ENCODE peak calls at places on chromosomes 5 and 9, in eight cellular contexts. Q is body of pancreas, H is ovary, D is esophagus muscularis mucosa, X is A549, E is adrenal gland, J is K562, V is Peyer's patch. M is an unnamed sample.

GRCh38 chr5:179916523-179916922 is 8.8 kb upstream of the TBC1D9B start:
- DNase-seq in V (no peak), X (no peak), Q (no peak), J (no peak), D (no peak), E (no peak), H (no peak), M (peak; percentile 70)

GRCh38 chr9:110835859-110836271 is 167.3 kb downstream of the MUSK start:
- DNase-seq in Q (no peak), J (no peak), X (no peak), V (no peak), H (no peak), D (no peak), E (no peak), M (no peak)

GRCh38 chr9:78811562-78812276 is 514.8 kb downstream of the PSAT1 start:
- DNase-seq in E (no peak), D (no peak), H (no peak), X (no peak), Q (no peak), J (no peak), V (no peak), M (no peak)

GRCh38 chr5:58462623-58463230 is 2.8 kb upstream of the PLK2 start:
- DNase-seq in X (peak; percentile 79), E (no peak), D (no peak), Q (peak; percentile 56), J (peak; percentile 9), H (no peak), V (no peak), M (peak; percentile 34)

GRCh38 chr5:17305964-17306725 is 88.7 kb downstream of the BASP1 start:
- DNase-seq in X (peak; percentile 99), D (no peak), Q (peak; percentile 77), J (no peak), E (no peak), V (no peak), H (no peak), M (no peak)

GRCh38 chr5:1190915-1191314 is 10.5 kb upstream of the SLC6A19 start:
- DNase-seq in E (peak; percentile 6), V (peak; percentile 13), J (peak; percentile 68), H (no peak), D (no peak), Q (no peak), X (no peak), M (no peak)

GRCh38 chr5:145236127-145236526 is 599.0 kb downstream of the PRELID2 start:
- DNase-seq in X (no peak), D (no peak), H (no peak), J (no peak), E (no peak), Q (no peak), V (no peak), M (no peak)

GRCh38 chr9:4298255-4299005 is 1.4 kb downstream of the GLIS3 start:
- DNase-seq in D (no peak), V (peak; percentile 65), J (no peak), X (peak; percentile 66), Q (peak; percentile 49), E (peak; percentile 38), H (peak; percentile 64), M (peak; percentile 26)

GRCh38 chr5:72281764-72282499 is 38.1 kb downstream of the MRPS27 start:
- DNase-seq in D (no peak), Q (no peak), V (no peak), J (peak; percentile 51), H (no peak), X (peak; percentile 56), E (no peak), M (no peak)

GRCh38 chr5:108344103-108344822 is 37.6 kb downstream of the FBXL17 start:
- DNase-seq in H (no peak), X (no peak), Q (no peak), V (no peak), D (no peak), J (no peak), E (no peak), M (no peak)

GRCh38 chr5:181114844-181115778 is 15.9 kb downstream of the OR2V1 start:
- DNase-seq in J (no peak), E (no peak), Q (no peak), H (no peak), V (no peak), X (peak; percentile 73), D (no peak), M (peak; percentile 84)

GRCh38 chr5:134524219-134524825 is 1.1 kb upstream of the JADE2 start:
- DNase-seq in V (peak; percentile 91), E (peak; percentile 90), Q (peak; percentile 94), D (peak; percentile 96), H (peak; percentile 91), J (peak; percentile 66), X (peak; percentile 88), M (peak; percentile 85)
- TF ChIP-seq POLR2A in V (peak; percentile 56), E (peak; percentile 91), Q (peak; percentile 88), D (peak; percentile 49), H (peak; percentile 70), J (peak; percentile 70), X (peak; percentile 43), M (no peak)

DNA sequence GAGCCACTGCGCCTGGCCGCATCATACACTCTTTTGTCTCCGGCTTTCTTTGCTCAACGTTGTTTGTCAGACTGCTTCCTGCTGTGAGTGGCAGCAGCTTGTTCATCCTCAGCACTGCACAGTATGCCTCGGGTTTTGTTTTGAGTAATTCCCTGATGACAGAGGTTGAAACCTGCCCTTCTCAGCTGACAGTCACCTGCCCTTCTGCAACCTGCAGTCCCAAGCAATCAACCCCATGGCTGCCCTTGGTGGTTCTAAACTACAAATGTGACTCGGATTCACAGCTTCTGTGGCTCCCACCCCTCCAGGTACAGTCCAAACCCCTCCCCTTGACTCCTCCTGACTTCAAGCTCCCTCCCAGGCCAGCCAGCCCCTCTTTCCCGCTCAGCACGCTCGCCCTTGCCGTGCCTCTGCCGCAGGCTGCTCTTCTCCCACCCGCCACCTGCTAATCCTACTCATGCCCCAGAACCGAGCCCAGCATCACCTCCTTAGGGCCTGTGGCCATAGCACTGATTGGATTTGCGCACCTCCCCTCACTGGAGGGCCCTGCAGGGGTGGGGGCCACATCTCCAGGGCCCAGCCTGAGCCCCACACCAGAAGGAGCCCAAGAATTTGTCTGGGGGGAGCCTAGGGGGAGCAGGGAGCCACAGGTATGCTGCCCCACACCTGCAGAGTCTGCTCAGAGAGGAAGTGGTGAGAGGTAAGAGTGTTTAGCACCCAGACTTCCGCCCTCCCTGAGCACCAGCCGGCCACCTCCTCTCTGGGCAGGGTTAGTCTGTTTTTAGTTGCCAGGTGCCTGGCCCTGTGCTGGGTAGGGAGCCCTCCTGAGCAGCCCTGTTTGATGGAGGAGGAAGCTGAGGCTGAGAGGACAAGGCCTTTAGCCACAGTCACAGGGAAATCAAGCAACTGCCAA is 10.1 kb downstream of the EEIG1 start:
- DNase-seq in J (no peak), D (no peak), V (peak; percentile 53), E (no peak), H (peak; percentile 24), Q (no peak), X (no peak), M (peak; percentile 44)
- TF ChIP-seq CTCF in J (no peak), D (no peak), V (no peak), E (no peak), H (no peak), Q (no peak), X (no peak), M (no peak)

GRCh38 chr9:137070906-137071275 is 534 bp upstream of the SAPCD2 start:
- DNase-seq in J (no peak), E (no peak), Q (no peak), V (no peak), D (no peak), X (no peak), H (no peak), M (no peak)

GRCh38 chr9:137068539-137069507 is 1.5 kb downstream of the SAPCD2 start:
- DNase-seq in J (no peak), H (no peak), V (no peak), E (no peak), Q (no peak), X (no peak), D (no peak), M (no peak)

GRCh38 chr9:137071282-137071681 is 925 bp upstream of the SAPCD2 start:
- DNase-seq in J (no peak), Q (no peak), E (no peak), X (no peak), H (no peak), D (no peak), V (no peak), M (no peak)

GRCh38 chr9:137069508-137070071 is 767 bp downstream of the SAPCD2 start:
- DNase-seq in D (no peak), J (no peak), E (no peak), H (no peak), X (no peak), V (no peak), Q (no peak), M (peak; percentile 85)

DNA sequence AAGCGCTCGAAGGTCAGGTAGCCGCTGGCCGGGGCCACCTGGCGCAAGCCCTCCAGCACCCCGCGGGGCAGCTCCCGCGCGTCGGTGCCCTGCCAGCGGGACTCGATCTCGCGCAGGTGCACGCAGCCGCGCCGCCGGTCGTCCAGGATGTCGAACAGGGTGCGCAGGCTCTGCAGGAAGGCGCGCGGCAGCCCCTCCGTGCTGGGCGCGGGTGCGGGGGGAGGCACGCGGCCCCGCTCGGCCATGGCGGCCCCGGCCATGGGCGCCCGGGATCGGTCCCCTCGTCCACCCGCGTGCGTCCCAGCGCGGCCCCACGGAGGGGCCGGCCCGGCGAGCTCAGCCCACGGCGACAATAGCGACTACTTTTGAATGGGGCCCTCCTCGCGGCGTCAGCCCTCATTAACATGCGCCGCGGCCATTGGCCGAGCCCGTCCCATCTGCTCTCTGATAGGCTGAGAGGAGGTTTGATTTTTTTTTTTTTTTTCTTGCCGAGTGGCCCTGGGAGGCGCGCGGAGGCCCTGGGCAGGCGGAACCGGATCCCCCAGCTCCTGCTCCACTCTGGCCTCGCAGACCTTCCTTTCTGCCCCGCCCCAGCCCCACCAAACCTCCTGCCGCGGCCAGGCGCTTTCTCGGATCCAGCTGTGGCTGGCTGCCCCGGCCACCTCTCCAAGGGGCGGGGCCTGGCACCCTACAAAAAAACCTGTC is at the start of gene SAPCD2:
- DNase-seq in Q (peak; percentile 92), E (peak; percentile 82), D (peak; percentile 93), J (peak; percentile 95), H (peak; percentile 63), X (peak; percentile 88), V (peak; percentile 90), M (peak; percentile 97)
- TF ChIP-seq POLR2A in Q (peak; percentile 41), E (no peak), D (no peak), J (peak; percentile 71), H (no peak), X (peak; percentile 29), V (no peak), M (no peak)

GRCh38 chr9:114606068-114606467 is 5.0 kb upstream of the TMEM268 start:
- DNase-seq in Q (no peak), D (no peak), H (no peak), X (no peak), E (no peak), J (no peak), V (no peak), M (no peak)
- TF ChIP-seq CTCF in Q (no peak), D (no peak), H (no peak), X (no peak), E (no peak), J (no peak), V (no peak), M (no peak)